ENCODE peak calls at places on chromosomes 4 and X, in five cellular contexts. K is mammary epithelial cell, O is astrocyte, R is GM12878, U is PC-3. E is an unnamed sample. For H3K79me2, the result is how much of the 10 kb centered on the place peaks cover.

GRCh38 chrX:51568586-51568985 is 50.1 kb downstream of the CENPVL3 start:
- DNase-seq in K (peak), O (peak), R (no peak), U (peak), E (no peak)

GRCh38 chrX:139049455-139049854 is 337.9 kb upstream of the FGF13 start:
- DNase-seq in K (no peak), O (peak), R (no peak), U (no peak), E (no peak)

GRCh38 chr4:163048447-163048846 is 118.2 kb downstream of the NAF1 start:
- DNase-seq in K (peak), O (peak), R (no peak), U (peak), E (peak)

GRCh38 chr4:110424144-110424543 is 51.8 kb upstream of the ENPEP start:
- DNase-seq in K (no peak), O (no peak), R (no peak), U (no peak), E (no peak)

GRCh38 chr4:40196724-40197281 is at the start of gene RHOH:
- DNase-seq in K (no peak), O (no peak), R (no peak), U (no peak), E (peak)

GRCh38 chrX:45200741-45201234 is at the start of gene DIPK2B:
- DNase-seq in K (no peak), O (no peak), R (no peak), U (no peak), E (no peak)

GRCh38 chr4:46450556-46450955 is 60.6 kb upstream of the GABRA2 start:
- DNase-seq in K (no peak), O (no peak), R (no peak), U (no peak), E (no peak)

GRCh38 chr4:30461218-30461617 is 259.0 kb upstream of the PCDH7 start:
- DNase-seq in K (no peak), O (no peak), R (peak), U (no peak), E (peak)

GRCh38 chr4:54318904-54319303 is 89.8 kb downstream of the PDGFRA start:
- DNase-seq in K (peak), O (peak), R (no peak), U (peak), E (peak)

GRCh38 chrX:17737707-17738001 is 361 bp downstream of the SCML1 start:
- DNase-seq in K (no peak), O (no peak), R (no peak), U (no peak), E (peak)

GRCh38 chrX:25158635-25159034 is 142.9 kb upstream of the ARX start:
- DNase-seq in K (peak), O (peak), R (no peak), U (no peak), E (peak)

GRCh38 chr4:189659302-189659701 is 281.4 kb upstream of the FRG1 start:
- DNase-seq in K (no peak), O (no peak), R (no peak), U (no peak), E (no peak)

GRCh38 chrX:150200820-150201287 is 162.3 kb upstream of the MAMLD1 start:
- DNase-seq in K (peak), O (peak), R (peak), U (peak), E (no peak)

GRCh38 chr4:141706445-141706844 is 70.1 kb downstream of the IL15 start:
- DNase-seq in K (no peak), O (no peak), R (no peak), U (no peak), E (no peak)

DNA sequence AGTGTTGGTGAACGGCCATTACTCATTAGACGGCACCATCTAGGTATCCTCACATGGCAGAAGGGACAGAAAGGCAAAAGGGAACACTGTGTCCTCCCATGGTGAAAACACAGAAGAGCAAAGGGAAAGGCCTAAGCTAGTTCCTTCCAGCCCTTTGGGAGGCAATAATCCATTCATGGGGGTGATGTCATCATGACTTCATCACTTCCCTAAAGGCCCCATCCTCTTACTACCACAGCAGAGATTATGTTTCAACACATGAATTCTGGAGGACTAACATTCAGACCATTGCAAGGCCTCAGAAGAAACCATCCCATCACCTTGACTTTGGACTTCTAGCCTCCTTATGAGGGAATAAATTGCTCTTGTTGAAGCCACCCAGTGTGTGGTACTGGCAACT is 238.2 kb downstream of the MGST2 start:
- DNase-seq in K (no peak), O (no peak), R (no peak), U (no peak), E (no peak)
- H3K79me2 ChIP-seq in K (under half), O (under half), R (under half), U (under half), E (under half)

GRCh38 chrX:119759333-119759766 is 962 bp downstream of the SOWAHD start:
- DNase-seq in K (no peak), O (no peak), R (no peak), U (no peak), E (no peak)
- TF ChIP-seq EZH2 in K (no peak), O (peak), R (no peak), U (no peak), E (no peak)

DNA sequence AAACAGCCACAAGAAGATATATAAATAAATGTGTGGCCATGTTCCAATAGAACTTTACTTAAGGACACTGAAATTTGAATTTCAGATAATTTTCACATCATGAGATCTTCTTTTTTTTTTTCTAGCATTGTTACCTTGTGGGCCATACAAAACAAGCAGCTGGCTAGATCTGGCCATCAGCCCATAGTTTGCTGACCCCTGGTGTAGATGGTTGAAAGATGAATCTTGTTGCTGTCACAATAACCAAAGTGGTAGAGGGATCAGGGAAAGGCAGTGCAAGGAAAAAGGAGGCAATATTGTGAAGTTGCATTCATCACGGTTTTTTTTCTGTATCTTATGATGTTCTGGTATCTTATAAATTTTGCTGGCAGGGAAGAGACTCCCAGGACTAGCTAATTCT is 46.6 kb downstream of the RASGEF1B start:
- DNase-seq in K (no peak), O (no peak), R (no peak), U (no peak), E (no peak)
- H3K79me2 ChIP-seq in K (under half), O (under half), R (under half), U (under half), E (under half)

GRCh38 chr4:1471443-1472147 is 65.4 kb upstream of the NKX1-1 start:
- DNase-seq in K (no peak), O (no peak), R (no peak), U (no peak), E (no peak)
- TF ChIP-seq EZH2 in K (peak), O (no peak), R (no peak), U (no peak), E (no peak)

GRCh38 chr4:176999943-177000543 is 207.3 kb upstream of the VEGFC start:
- DNase-seq in K (peak), O (no peak), R (no peak), U (peak), E (no peak)

GRCh38 chr4:177005801-177006230 is 213.1 kb upstream of the VEGFC start:
- DNase-seq in K (peak), O (peak), R (no peak), U (peak), E (no peak)

GRCh38 chr4:177006331-177006730 is 213.6 kb upstream of the VEGFC start:
- DNase-seq in K (no peak), O (no peak), R (no peak), U (peak), E (no peak)

GRCh38 chr4:177001271-177002175 is 208.8 kb upstream of the VEGFC start:
- DNase-seq in K (peak), O (peak), R (no peak), U (peak), E (no peak)
- H3K79me2 ChIP-seq in K (half or more), O (under half), R (under half), U (under half), E (under half)

GRCh38 chr4:156615066-156615514 is 356.5 kb downstream of the PDGFC start:
- DNase-seq in K (peak), O (peak), R (no peak), U (no peak), E (no peak)
- TF ChIP-seq EZH2 in K (no peak), O (no peak), R (no peak), U (no peak), E (no peak)

GRCh38 chr4:107643021-107643420 is 77.0 kb downstream of the PAPSS1 start:
- DNase-seq in K (no peak), O (no peak), R (no peak), U (no peak), E (no peak)
- H3K79me2 ChIP-seq in K (under half), O (under half), R (under half), U (under half), E (under half)

DNA sequence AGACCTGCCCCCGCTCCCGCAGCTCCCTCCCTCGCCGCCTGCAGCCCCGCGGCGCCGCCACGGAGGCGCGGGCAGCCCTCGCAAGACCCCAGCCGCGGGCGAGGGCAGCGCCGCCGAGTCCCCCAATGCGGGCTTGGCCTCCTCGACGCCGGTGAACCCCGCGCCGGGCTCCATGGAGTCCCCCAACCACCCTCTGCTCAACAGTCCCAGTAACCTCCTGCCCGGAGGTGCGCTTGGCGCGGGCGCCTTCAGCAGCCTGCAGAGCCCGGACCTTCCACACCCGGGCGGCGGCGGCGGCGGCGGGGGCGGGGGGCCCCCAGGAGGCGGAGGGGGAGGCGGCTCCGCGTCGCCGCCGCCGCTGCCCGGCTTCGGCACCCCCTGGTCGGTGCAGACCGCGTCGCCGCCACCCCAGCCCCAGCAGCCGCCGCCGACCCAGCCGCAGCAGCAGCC is 1.2 kb downstream of the CPEB2 start:
- DNase-seq in K (peak), O (no peak), R (no peak), U (peak), E (peak)
- TF ChIP-seq EZH2 in K (no peak), O (no peak), R (no peak), U (no peak), E (no peak)

E was measured in MM.1S.